ENCODE peak calls at places on chromosomes 12 and 14, in ten cellular contexts. S is WTC11; M is lower lobe of right lung; D is NCI-H69; F is fibroblast of mammary gland; U is activated T-cell treated with anti-CD3 and anti-CD28 coated beads for 24 hours; R is tibial artery; Y is A549; G is activated CD4-positive, alpha-beta T cell treated with anti-CD3 and anti-CD28 coated beads, Interleukin-2, amount 50 U/mL, for 1 hour; Q is AG04450. I is an unnamed sample.

GRCh38 chr12:117819160-117819559 is 149.6 kb downstream of the KSR2 start:
- DNase-seq in Y (no peak), M (no peak), G (no peak), U (no peak), S (no peak), R (no peak), F (no peak), Q (no peak), D (no peak), I (no peak)

GRCh38 chr12:107225626-107226025 is 132.3 kb upstream of the CRY1 start:
- DNase-seq in M (no peak), F (no peak), Q (no peak), G (no peak), R (no peak), U (no peak), D (no peak), S (peak; percentile 44), Y (peak; percentile 36), I (no peak)

GRCh38 chr14:96501383-96501745 is 818 bp upstream of the PAPOLA start:
- DNase-seq in S (no peak), Q (no peak), Y (no peak), D (peak; percentile 38), F (no peak), R (no peak), U (peak; percentile 15), M (no peak), G (no peak), I (no peak)

GRCh38 chr12:47302111-47302597 is 222.4 kb upstream of the AMIGO2 start:
- DNase-seq in Y (peak; percentile 54), S (no peak), M (no peak), Q (no peak), D (peak; percentile 65), F (no peak), R (no peak), G (no peak), U (peak; percentile 35), I (no peak)

GRCh38 chr12:70351076-70351475 is 15.0 kb upstream of the KCNMB4 start:
- DNase-seq in D (peak; percentile 22), G (no peak), Y (no peak), R (no peak), U (no peak), M (no peak), F (no peak), Q (no peak), S (no peak), I (no peak)

GRCh38 chr12:16385779-16386646 is 38.6 kb downstream of the MGST1 start:
- DNase-seq in Y (peak; percentile 47), D (peak; percentile 66), Q (peak; percentile 41), M (no peak), R (peak; percentile 22), F (peak; percentile 77), G (no peak), S (peak; percentile 12), U (no peak), I (no peak)

GRCh38 chr12:40620564-40621019 is 71.6 kb upstream of the CNTN1 start:
- DNase-seq in Q (no peak), G (no peak), Y (no peak), S (no peak), U (no peak), R (no peak), M (no peak), F (no peak), D (no peak), I (no peak)

GRCh38 chr14:70416322-70416716 is 571 bp downstream of the SYNJ2BP start:
- DNase-seq in M (no peak), F (peak; percentile 19), D (peak; percentile 68), G (no peak), Q (no peak), U (no peak), S (no peak), Y (peak; percentile 3), R (no peak), I (no peak)

GRCh38 chr14:70981005-70981952 is 74.0 kb downstream of the PCNX1 start:
- DNase-seq in F (no peak), G (no peak), D (peak; percentile 4), Q (no peak), U (no peak), S (no peak), M (no peak), R (no peak), Y (no peak), I (no peak)

GRCh38 chr12:124686001-124686884 is 118.8 kb upstream of the NCOR2 start:
- DNase-seq in F (peak; percentile 77), G (no peak), S (no peak), Q (no peak), Y (peak; percentile 62), M (no peak), R (no peak), D (peak; percentile 45), U (no peak), I (no peak)

GRCh38 chr14:105168979-105169507 is 467 bp upstream of the JAG2 start:
- DNase-seq in R (no peak), D (peak; percentile 71), S (peak; percentile 76), G (peak; percentile 32), U (no peak), Y (peak; percentile 68), M (no peak), Q (no peak), F (no peak), I (no peak)

GRCh38 chr12:123389560-123390351 is 5.8 kb downstream of the KMT5A start:
- DNase-seq in Q (no peak), G (peak; percentile 15), S (peak; percentile 57), R (no peak), M (peak; percentile 86), D (peak; percentile 50), Y (no peak), U (no peak), F (no peak), I (peak; percentile 83)

GRCh38 chr12:25689996-25690501 is 137.0 kb upstream of the LMNTD1 start:
- DNase-seq in U (no peak), G (no peak), Q (no peak), M (peak; percentile 50), F (peak; percentile 32), R (no peak), D (peak; percentile 65), Y (no peak), S (no peak), I (no peak)

GRCh38 chr12:111607239-111607638 is 8.1 kb upstream of the ATXN2 start:
- DNase-seq in R (no peak), G (no peak), D (peak; percentile 8), U (no peak), Y (no peak), M (no peak), Q (no peak), F (no peak), S (no peak), I (no peak)

GRCh38 chr12:55957106-55957859 is 8.6 kb downstream of the PMEL start:
- DNase-seq in D (peak; percentile 16), R (no peak), M (no peak), S (no peak), Q (no peak), G (no peak), F (no peak), U (no peak), Y (no peak), I (no peak)

GRCh38 chr12:2355604-2356003 is 302.8 kb downstream of the CACNA1C start:
- DNase-seq in S (no peak), G (no peak), U (no peak), Q (no peak), R (peak; percentile 5), F (no peak), M (no peak), Y (no peak), D (no peak), I (no peak)

GRCh38 chr14:90671382-90671781 is 144.8 kb downstream of the TTC7B start:
- DNase-seq in Q (no peak), D (no peak), F (no peak), R (no peak), Y (no peak), G (no peak), U (no peak), S (no peak), M (no peak), I (no peak)

GRCh38 chr12:47415054-47415453 is 290.8 kb downstream of the RPAP3 start:
- DNase-seq in Y (no peak), R (no peak), U (no peak), F (peak; percentile 51), M (no peak), Q (no peak), D (no peak), G (no peak), S (no peak), I (no peak)

GRCh38 chr14:99158150-99158549 is 113.8 kb downstream of the BCL11B start:
- DNase-seq in U (no peak), M (no peak), Q (no peak), Y (peak; percentile 6), F (no peak), S (no peak), G (no peak), R (no peak), D (no peak), I (no peak)

GRCh38 chr12:56150563-56150962 is 1.8 kb upstream of the MYL6B start:
- DNase-seq in G (no peak), D (peak; percentile 29), R (no peak), S (no peak), F (peak; percentile 61), U (no peak), Q (no peak), Y (no peak), M (no peak), I (no peak)

GRCh38 chr12:113063396-113064350 is 7.1 kb downstream of the DTX1 start:
- DNase-seq in R (no peak), G (no peak), F (no peak), Y (no peak), S (no peak), Q (no peak), U (no peak), M (no peak), D (no peak), I (no peak)

GRCh38 chr14:69625299-69626131 is 14.1 kb downstream of the SUSD6 start:
- DNase-seq in M (peak; percentile 83), R (peak; percentile 70), Y (no peak), F (peak; percentile 53), D (no peak), G (peak; percentile 61), U (peak; percentile 66), S (no peak), Q (no peak), I (peak; percentile 87)

GRCh38 chr14:31965735-31966598 is 111.1 kb upstream of the ARHGAP5 start:
- DNase-seq in D (no peak), G (no peak), S (no peak), M (no peak), Y (peak; percentile 44), U (no peak), F (no peak), R (no peak), Q (no peak), I (no peak)

I was measured in Peyer's patch.